ENCODE peak calls at places on chromosomes 3 and 15, in four cellular contexts. D, R, E and U are unnamed samples.

GRCh38 chr15:92454525-92455105 is 60.9 kb downstream of the ST8SIA2 start:
- DNase-seq in D (no peak), R (no peak), E (no peak), U (no peak)

GRCh38 chr3:149234671-149235245 is 13.1 kb upstream of the CP start:
- DNase-seq in R (no peak), E (peak; percentile 13), D (no peak), U (no peak)

GRCh38 chr15:49145651-49146609 is 9.5 kb downstream of the COPS2 start:
- DNase-seq in R (peak; percentile 45), D (peak; percentile 16), E (peak; percentile 17), U (peak; percentile 33)

GRCh38 chr3:45611619-45612018 is 17.1 kb downstream of the LIMD1 start:
- DNase-seq in E (no peak), D (no peak), R (peak; percentile 61), U (no peak)

GRCh38 chr3:107657971-107658370 is 135.2 kb downstream of the BBX start:
- DNase-seq in R (no peak), E (no peak), D (no peak), U (no peak)

GRCh38 chr15:70794596-70795310 is 31.4 kb upstream of the UACA start:
- DNase-seq in E (no peak), R (no peak), D (no peak), U (no peak)

GRCh38 chr3:66561374-66561773 is 60.6 kb upstream of the LRIG1 start:
- DNase-seq in R (no peak), E (no peak), D (no peak), U (no peak)

GRCh38 chr15:72033711-72034110 is 84.2 kb downstream of the MYO9A start:
- DNase-seq in E (no peak), R (no peak), D (no peak), U (no peak)

GRCh38 chr3:41575754-41576153 is 376.4 kb downstream of the CTNNB1 start:
- DNase-seq in E (no peak), R (no peak), D (no peak), U (peak; percentile 23)

GRCh38 chr15:43541785-43542184 is 24.4 kb downstream of the MAP1A start:
- DNase-seq in R (no peak), E (no peak), D (no peak), U (no peak)

GRCh38 chr3:11810276-11810675 is 36.4 kb downstream of the TAMM41 start:
- DNase-seq in D (no peak), E (no peak), R (no peak), U (no peak)

GRCh38 chr3:56864090-56864489 is 62.3 kb upstream of the ARHGEF3 start:
- DNase-seq in E (no peak), D (no peak), R (no peak), U (no peak)

GRCh38 chr3:15629860-15630597 is 28.5 kb downstream of the BTD start:
- DNase-seq in R (peak; percentile 62), E (peak; percentile 72), D (peak; percentile 44), U (peak; percentile 76)

GRCh38 chr15:86773766-86774165 is 694.1 kb downstream of the AGBL1 start:
- DNase-seq in R (no peak), D (no peak), E (no peak), U (no peak)

GRCh38 chr3:141940204-141940776 is 63.8 kb downstream of the ATP1B3 start:
- DNase-seq in E (no peak), D (no peak), R (no peak), U (peak; percentile 77)

GRCh38 chr15:27064080-27064479 is 93.1 kb downstream of the GABRG3 start:
- DNase-seq in R (no peak), D (no peak), E (no peak), U (no peak)

GRCh38 chr3:28077566-28077965 is 163.9 kb upstream of the CMC1 start:
- DNase-seq in R (peak; percentile 25), D (peak; percentile 52), E (no peak), U (no peak)

GRCh38 chr15:58074452-58074851 is 8.9 kb upstream of the ALDH1A2 start:
- DNase-seq in D (no peak), R (no peak), E (no peak), U (no peak)

GRCh38 chr3:188931531-188931930 is 240.2 kb upstream of the TPRG1 start:
- DNase-seq in R (no peak), D (no peak), E (no peak), U (no peak)

GRCh38 chr15:74994236-74994635 is 1.1 kb upstream of the SCAMP5 start:
- DNase-seq in E (no peak), R (no peak), D (no peak), U (no peak)

GRCh38 chr15:74988007-74988800 is 7.2 kb upstream of the SCAMP5 start:
- DNase-seq in E (peak; percentile 60), R (peak; percentile 65), D (peak; percentile 74), U (peak; percentile 72)

GRCh38 chr15:74992619-74993018 is 2.7 kb upstream of the SCAMP5 start:
- DNase-seq in E (no peak), R (no peak), D (no peak), U (no peak)

GRCh38 chr15:74994685-74995084 is 678 bp upstream of the SCAMP5 start:
- DNase-seq in R (no peak), E (no peak), D (no peak), U (no peak)

GRCh38 chr15:74989527-74989926 is 5.8 kb upstream of the SCAMP5 start:
- DNase-seq in D (no peak), R (no peak), E (no peak), U (no peak)
- TF ChIP-seq FOXJ3 in D (no peak), R (no peak), E (no peak), U (no peak)

DNA sequence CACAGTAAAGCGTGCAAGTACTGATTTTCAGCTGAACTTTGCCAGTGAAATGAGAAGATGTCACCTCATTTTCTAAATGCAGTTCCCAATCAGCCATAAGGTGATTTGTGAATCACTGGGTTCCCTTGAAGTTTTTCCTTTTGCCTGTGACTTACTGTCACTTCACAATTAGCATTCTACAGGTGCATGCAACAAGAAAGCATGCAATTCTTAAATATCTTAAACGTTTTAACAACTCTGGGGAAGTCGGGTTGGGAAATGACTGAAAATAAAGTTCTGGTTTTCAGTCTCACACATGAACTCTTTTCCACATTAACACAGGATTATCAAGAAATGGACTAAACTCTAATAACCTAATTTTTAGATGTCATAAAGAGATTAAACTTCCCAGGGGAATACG is 5.2 kb downstream of the GSK3B start:
- DNase-seq in D (no peak), R (no peak), E (no peak), U (no peak)
- TF ChIP-seq FOXJ3 in D (no peak), R (no peak), E (no peak), U (no peak)

DNA sequence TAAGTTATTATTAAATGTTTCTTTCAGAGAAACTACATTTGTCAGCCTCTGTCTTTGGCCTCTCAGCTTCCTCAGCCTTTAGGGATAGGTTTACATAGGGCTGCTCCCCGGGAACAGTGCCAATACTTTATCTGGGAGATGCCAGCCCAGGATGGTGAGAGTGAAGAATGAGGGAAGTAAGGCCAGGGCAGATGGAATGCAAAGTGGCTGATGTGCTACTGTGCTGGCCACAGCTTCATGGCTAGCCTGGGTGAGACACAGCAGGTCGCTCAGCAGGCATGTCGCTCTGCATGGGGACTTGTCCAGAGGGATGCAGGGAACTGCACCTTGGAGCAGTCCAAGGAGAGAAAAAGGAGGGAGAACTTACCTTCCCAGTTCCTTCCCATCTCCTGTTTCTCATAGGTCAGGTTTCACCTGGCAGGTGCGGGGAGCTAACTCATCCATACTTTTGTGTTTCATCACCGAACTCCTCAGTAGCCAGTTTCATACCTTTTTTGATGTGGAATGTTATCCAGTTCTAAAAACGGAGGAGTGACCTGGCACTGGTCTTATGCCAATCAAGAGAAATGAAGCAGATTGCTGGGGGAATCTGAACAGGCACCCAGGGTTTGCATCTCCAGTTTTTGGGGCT is 30.9 kb upstream of the C15orf39 start:
- DNase-seq in R (no peak), D (no peak), E (no peak), U (no peak)
- TF ChIP-seq FOXJ3 in R (no peak), D (no peak), E (no peak), U (no peak)

GRCh38 chr3:185465471-185465870 is 33.4 kb downstream of the TMEM41A start:
- DNase-seq in D (no peak), R (no peak), E (no peak), U (no peak)

GRCh38 chr3:185460283-185460682 is 38.6 kb downstream of the TMEM41A start:
- DNase-seq in E (no peak), D (no peak), R (no peak), U (no peak)

GRCh38 chr3:185455860-185456259 is 43.0 kb downstream of the TMEM41A start:
- DNase-seq in R (no peak), E (peak; percentile 21), D (no peak), U (no peak)

GRCh38 chr3:185457376-185457775 is 41.5 kb downstream of the TMEM41A start:
- DNase-seq in D (no peak), R (no peak), E (no peak), U (no peak)

GRCh38 chr3:185460719-185461350 is 38.0 kb downstream of the TMEM41A start:
- DNase-seq in E (peak; percentile 44), R (no peak), D (no peak), U (peak; percentile 23)
- TF ChIP-seq FOXJ3 in E (no peak), R (no peak), D (no peak), U (no peak)

DNA sequence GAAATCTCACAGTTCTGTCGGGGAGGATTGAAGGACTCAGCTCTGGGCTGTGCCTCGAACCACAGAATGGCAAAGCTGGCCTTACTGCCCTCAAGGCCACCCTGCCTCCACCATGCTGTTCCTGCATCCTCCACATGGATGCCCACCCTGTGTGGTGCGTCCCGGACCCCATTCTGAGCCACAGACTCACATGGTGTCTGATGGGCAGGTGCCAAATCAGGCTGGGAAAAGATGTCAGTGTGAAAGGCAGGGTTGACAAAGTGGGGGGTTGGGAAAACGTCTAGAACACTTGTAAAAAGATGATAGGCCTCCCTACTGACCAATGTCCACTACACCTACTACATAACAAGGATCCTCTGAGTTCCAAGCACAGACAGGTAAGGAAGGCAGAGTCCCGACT is 49.4 kb downstream of the TM2D3 start:
- DNase-seq in D (no peak), R (no peak), E (no peak), U (no peak)
- TF ChIP-seq FOXJ3 in D (no peak), R (no peak), E (no peak), U (no peak)